ENCODE peak calls at places on chromosomes 4 and X, in seven cellular contexts. D is heart left ventricle, T is HFF-Myc, K is cardiac muscle cell, M is Caco-2, H is IMR-90, P is type B pancreatic cell. Z is an unnamed sample.

GRCh38 chr4:175953960-175954521 is 111.6 kb upstream of the WDR17 start:
- DNase-seq in D (no peak), T (no peak), K (no peak), M (no peak), H (no peak), P (no peak), Z (peak)

GRCh38 chr4:78560296-78560963 is 8.9 kb downstream of the ANXA3 start:
- DNase-seq in D (no peak), T (no peak), K (no peak), M (peak), H (peak), P (no peak), Z (peak)

GRCh38 chr4:16079046-16079445 is 4.8 kb downstream of the PROM1 start:
- DNase-seq in D (no peak), T (no peak), K (no peak), M (no peak), H (peak), P (no peak), Z (no peak)

GRCh38 chr4:87179751-87180150 is 40.7 kb downstream of the KLHL8 start:
- DNase-seq in D (no peak), T (peak), K (no peak), M (no peak), H (peak), P (no peak), Z (peak)

GRCh38 chr4:140870427-140870826 is 114.2 kb upstream of the TBC1D9 start:
- DNase-seq in D (no peak), T (no peak), K (no peak), M (no peak), H (no peak), P (no peak), Z (no peak)

GRCh38 chrX:16671005-16671404 is 21.0 kb downstream of the S100G start:
- DNase-seq in D (no peak), T (no peak), K (peak), M (peak), H (peak), P (no peak), Z (peak)

GRCh38 chrX:1167466-1167865 is 45.0 kb downstream of the CRLF2 start:
- DNase-seq in D (no peak), T (no peak), K (no peak), M (no peak), H (no peak), P (no peak), Z (no peak)

GRCh38 chrX:39619182-39620009 is 478.4 kb downstream of the BCOR start:
- DNase-seq in D (no peak), T (no peak), K (peak), M (no peak), H (no peak), P (no peak), Z (no peak)

GRCh38 chrX:72052415-72053090 is 79.2 kb downstream of the RTL5 start:
- DNase-seq in D (no peak), T (no peak), K (no peak), M (no peak), H (peak), P (no peak), Z (peak)

GRCh38 chr4:86896596-86896995 is 4.4 kb upstream of the C4orf36 start:
- DNase-seq in D (no peak), T (no peak), K (no peak), M (no peak), H (peak), P (no peak), Z (peak)

GRCh38 chrX:103215037-103215767 is at the start of gene BEX4:
- DNase-seq in D (peak), T (peak), K (peak), M (peak), H (peak), P (peak), Z (peak)

GRCh38 chr4:150974750-150975149 is 40.3 kb downstream of the LRBA start:
- DNase-seq in D (no peak), T (no peak), K (no peak), M (no peak), H (no peak), P (no peak), Z (no peak)

GRCh38 chr4:150978738-150979575 is 36.1 kb downstream of the LRBA start:
- DNase-seq in D (no peak), T (no peak), K (no peak), M (no peak), H (no peak), P (no peak), Z (no peak)

GRCh38 chr4:150974251-150974640 is 40.8 kb downstream of the LRBA start:
- DNase-seq in D (no peak), T (no peak), K (no peak), M (no peak), H (no peak), P (no peak), Z (no peak)

GRCh38 chr4:150973626-150974250 is 41.3 kb downstream of the LRBA start:
- DNase-seq in D (no peak), T (no peak), K (no peak), M (no peak), H (no peak), P (no peak), Z (no peak)

GRCh38 chr4:150976478-150977118 is 38.5 kb downstream of the LRBA start:
- DNase-seq in D (no peak), T (no peak), K (peak), M (peak), H (no peak), P (no peak), Z (no peak)
- TF ChIP-seq CTCF in D (no peak), T (no peak), K (no peak), M (no peak), H (no peak), P (peak), Z (no peak)

GRCh38 chr4:48109413-48110263 is 24.4 kb downstream of the TXK start:
- DNase-seq in D (no peak), T (peak), K (peak), M (peak), H (peak), P (no peak), Z (peak)
- TF ChIP-seq CTCF in D (no peak), T (peak), K (peak), M (peak), H (peak), P (peak), Z (peak)

GRCh38 chrX:81378550-81378949 is 176.6 kb downstream of the SH3BGRL start:
- DNase-seq in D (no peak), T (no peak), K (no peak), M (no peak), H (no peak), P (no peak), Z (no peak)

DNA sequence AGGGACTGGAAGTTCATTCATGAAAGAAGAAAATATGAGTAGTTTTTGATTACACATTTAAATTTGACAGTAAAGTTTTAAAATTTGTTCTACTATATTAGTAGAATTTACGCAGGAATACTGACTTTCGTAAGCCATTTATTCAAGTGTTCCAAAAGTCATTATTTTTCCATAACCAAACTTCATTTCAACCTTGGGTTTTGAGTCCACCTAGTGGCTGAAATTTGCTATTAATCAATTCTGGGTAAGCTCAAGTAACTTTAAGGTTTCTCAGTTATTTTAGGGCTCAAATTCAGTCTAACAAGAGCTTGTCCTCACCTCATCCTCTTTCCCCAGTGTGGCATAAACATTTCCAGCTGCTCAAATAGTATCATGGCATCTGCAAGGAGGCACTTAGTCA is 175.4 kb downstream of the SH3BGRL start:
- DNase-seq in D (no peak), T (peak), K (peak), M (peak), H (peak), P (no peak), Z (peak)
- TF ChIP-seq CTCF in D (peak), T (peak), K (peak), M (peak), H (peak), P (peak), Z (peak)

DNA sequence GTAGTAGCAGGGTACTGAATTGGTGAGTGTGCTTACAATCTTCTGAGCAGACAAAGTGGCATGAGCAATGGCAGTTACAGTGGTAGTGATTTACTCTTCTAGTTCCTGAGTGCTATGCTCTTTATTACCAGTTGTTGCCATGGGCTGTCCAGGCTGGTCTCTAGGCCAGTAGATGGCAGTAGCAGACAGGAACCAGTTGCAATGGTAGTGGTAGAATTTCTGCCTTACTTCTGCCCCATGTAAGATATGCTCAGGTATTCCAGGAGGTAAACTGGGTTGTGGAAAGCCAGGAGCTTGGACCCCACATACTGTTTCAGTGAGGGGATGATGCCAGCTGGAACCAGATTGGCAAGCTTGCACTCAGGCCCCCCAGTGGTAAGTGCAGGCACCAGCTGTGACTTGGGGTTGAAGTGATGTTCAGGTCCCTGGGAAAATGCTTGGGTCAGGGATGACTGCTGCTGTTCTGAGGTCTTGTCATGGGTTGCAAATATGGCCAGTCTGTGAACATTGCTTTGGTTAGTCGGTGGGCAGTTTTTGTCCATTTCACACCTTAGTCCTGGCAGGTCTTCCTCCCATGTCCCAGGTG is 63.0 kb upstream of the ZXDB start:
- DNase-seq in D (no peak), T (no peak), K (peak), M (peak), H (peak), P (no peak), Z (no peak)
- TF ChIP-seq CTCF in D (no peak), T (peak), K (no peak), M (peak), H (peak), P (peak), Z (peak)

GRCh38 chrX:81957900-81958545 is 756.1 kb downstream of the SH3BGRL start:
- DNase-seq in D (no peak), T (no peak), K (peak), M (peak), H (peak), P (no peak), Z (peak)
- TF ChIP-seq CTCF in D (no peak), T (no peak), K (no peak), M (peak), H (peak), P (peak), Z (peak)

DNA sequence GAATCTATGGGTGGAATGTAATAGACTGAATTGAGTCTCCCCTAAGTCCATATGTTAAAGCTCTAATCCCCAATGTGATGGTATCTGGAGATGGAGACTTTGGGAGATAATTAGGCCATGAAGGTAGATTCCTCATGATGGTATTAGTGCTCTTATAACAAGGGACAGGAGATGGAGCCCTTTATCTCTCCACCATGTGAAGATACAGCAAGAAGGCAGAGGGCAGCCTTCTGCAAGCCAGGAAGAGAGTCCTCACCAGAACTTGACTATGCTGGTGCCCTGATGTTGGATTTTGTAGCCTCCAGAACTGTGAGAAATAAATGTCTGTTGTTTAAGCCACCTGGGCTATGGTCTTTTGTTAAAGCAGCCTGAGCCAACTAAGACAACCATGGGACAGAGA is 76.4 kb upstream of the F8A3 start:
- DNase-seq in D (no peak), T (no peak), K (no peak), M (no peak), H (no peak), P (no peak), Z (no peak)
- TF ChIP-seq CTCF in D (no peak), T (no peak), K (no peak), M (no peak), H (no peak), P (no peak), Z (no peak)

DNA sequence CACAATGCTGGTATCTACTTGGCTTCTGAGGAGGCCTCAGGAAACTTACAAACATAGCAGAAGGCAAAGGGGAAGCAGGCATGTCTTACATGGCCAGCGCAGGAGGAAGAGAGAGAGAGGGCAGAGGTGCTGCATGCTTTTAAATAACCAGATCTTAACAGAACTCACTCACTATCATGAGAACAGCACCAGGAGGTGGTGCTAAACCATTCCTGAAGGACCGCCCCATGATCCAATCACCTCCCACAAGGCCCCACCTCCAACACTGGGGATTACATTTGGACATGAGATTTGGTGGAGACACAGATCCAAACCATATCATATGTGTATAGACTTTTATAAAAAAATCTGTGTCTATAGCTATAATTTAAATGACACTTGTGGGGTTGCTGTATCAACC is 48.6 kb upstream of the ERVMER34-1 start:
- DNase-seq in D (no peak), T (no peak), K (no peak), M (no peak), H (no peak), P (no peak), Z (peak)
- TF ChIP-seq CTCF in D (no peak), T (no peak), K (no peak), M (no peak), H (no peak), P (no peak), Z (no peak)

GRCh38 chr4:10347815-10348214 is 109.4 kb downstream of the ZNF518B start:
- DNase-seq in D (no peak), T (no peak), K (no peak), M (no peak), H (no peak), P (no peak), Z (no peak)

GRCh38 chr4:10345381-10345784 is 111.8 kb downstream of the ZNF518B start:
- DNase-seq in D (no peak), T (no peak), K (no peak), M (no peak), H (no peak), P (no peak), Z (no peak)

GRCh38 chr4:10344824-10345223 is 112.4 kb downstream of the ZNF518B start:
- DNase-seq in D (no peak), T (no peak), K (no peak), M (peak), H (no peak), P (no peak), Z (no peak)

GRCh38 chr4:10347281-10347795 is 109.9 kb downstream of the ZNF518B start:
- DNase-seq in D (no peak), T (no peak), K (no peak), M (no peak), H (no peak), P (no peak), Z (no peak)

DNA sequence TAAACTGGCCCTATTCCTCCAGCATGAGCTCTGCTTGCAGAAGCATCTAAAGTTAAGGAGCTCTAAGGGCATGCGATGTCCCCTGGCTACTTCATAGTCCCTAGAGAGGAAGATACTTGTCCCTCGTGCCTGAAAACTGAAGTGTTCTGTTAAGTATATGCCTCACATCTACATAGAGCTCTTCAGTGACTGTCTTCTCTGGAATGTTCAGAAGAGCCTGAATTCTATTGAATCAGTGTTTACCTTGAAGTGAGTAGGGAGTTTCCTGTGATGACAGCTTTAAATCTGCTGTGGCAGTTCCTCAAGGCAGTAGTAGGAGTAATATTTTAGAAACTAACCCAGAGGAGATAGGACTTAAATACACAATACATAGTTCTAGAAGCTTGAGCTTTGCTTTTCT is 111.2 kb downstream of the ZNF518B start:
- DNase-seq in D (no peak), T (no peak), K (no peak), M (no peak), H (peak), P (no peak), Z (no peak)
- TF ChIP-seq CTCF in D (no peak), T (no peak), K (no peak), M (no peak), H (no peak), P (no peak), Z (no peak)

GRCh38 chr4:97153042-97153441 is 990.2 kb downstream of the STPG2 start:
- DNase-seq in D (no peak), T (no peak), K (peak), M (peak), H (no peak), P (no peak), Z (no peak)
- TF ChIP-seq CTCF in D (no peak), T (no peak), K (no peak), M (peak), H (no peak), P (peak), Z (no peak)